ENCODE peak calls at places on chromosomes 3 and 15, in five cellular contexts. O is GM13976, A is neural progenitor cell, B is AG09309, E is cardiac muscle cell. N is an unnamed sample.

GRCh38 chr3:191070762-191071365 is 128.2 kb upstream of the OSTN start:
- DNase-seq in B (no peak), O (no peak), E (peak; percentile 28), A (no peak), N (no peak)

GRCh38 chr15:44636976-44637375 is 26.5 kb downstream of the SPG11 start:
- DNase-seq in O (no peak), E (no peak), B (no peak), A (no peak), N (no peak)

GRCh38 chr3:138426211-138426610 is 8.2 kb upstream of the ESYT3 start:
- DNase-seq in O (no peak), A (peak; percentile 46), B (no peak), E (peak; percentile 58), N (no peak)

GRCh38 chr3:55965776-55966175 is 478.7 kb upstream of the WNT5A start:
- DNase-seq in A (no peak), B (no peak), E (no peak), O (no peak), N (no peak)

GRCh38 chr3:37054370-37054769 is 61.1 kb downstream of the MLH1 start:
- DNase-seq in B (peak; percentile 42), E (peak; percentile 13), O (peak; percentile 75), A (no peak), N (no peak)

GRCh38 chr3:39278616-39278935 is 1.3 kb downstream of the CX3CR1 start:
- DNase-seq in A (no peak), B (peak; percentile 31), O (no peak), E (no peak), N (no peak)

GRCh38 chr3:13063225-13063624 is 10.0 kb downstream of the IQSEC1 start:
- DNase-seq in O (no peak), A (no peak), B (no peak), E (no peak), N (no peak)

GRCh38 chr3:166456291-166456690 is 619.1 kb upstream of the BCHE start:
- DNase-seq in E (no peak), A (no peak), O (no peak), B (no peak), N (no peak)

GRCh38 chr3:190534986-190535385 is 21.1 kb downstream of the IL1RAP start:
- DNase-seq in O (no peak), A (no peak), B (no peak), E (no peak), N (no peak)

GRCh38 chr3:39267631-39268553 is 11.9 kb downstream of the CX3CR1 start:
- DNase-seq in A (no peak), O (peak; percentile 54), B (no peak), E (no peak), N (no peak)

GRCh38 chr3:101850327-101851048 is 1.2 kb downstream of the NFKBIZ start:
- DNase-seq in A (peak; percentile 6), O (peak; percentile 38), E (no peak), B (peak; percentile 52), N (no peak)

GRCh38 chr3:35120026-35120425 is 519.3 kb upstream of the ARPP21 start:
- DNase-seq in B (no peak), O (no peak), A (no peak), E (no peak), N (no peak)

GRCh38 chr15:71916834-71917233 is 106.5 kb downstream of the NR2E3 start:
- DNase-seq in O (no peak), B (no peak), E (no peak), A (no peak), N (no peak)

GRCh38 chr3:34582054-34582453 is 783.6 kb downstream of the PDCD6IP start:
- DNase-seq in B (no peak), O (no peak), E (no peak), A (no peak), N (no peak)

GRCh38 chr15:56797720-56798275 is 64.5 kb upstream of the ZNF280D start:
- DNase-seq in E (no peak), B (no peak), A (no peak), O (no peak), N (no peak)
- TF ChIP-seq CTCF in E (no peak), B (no peak), A (no peak), O (no peak), N (no peak)

GRCh38 chr15:47663106-47663505 is 54.2 kb upstream of the SEMA6D start:
- DNase-seq in A (no peak), E (no peak), O (no peak), B (no peak), N (no peak)
- TF ChIP-seq CTCF in A (no peak), E (no peak), O (no peak), B (no peak), N (no peak)

DNA sequence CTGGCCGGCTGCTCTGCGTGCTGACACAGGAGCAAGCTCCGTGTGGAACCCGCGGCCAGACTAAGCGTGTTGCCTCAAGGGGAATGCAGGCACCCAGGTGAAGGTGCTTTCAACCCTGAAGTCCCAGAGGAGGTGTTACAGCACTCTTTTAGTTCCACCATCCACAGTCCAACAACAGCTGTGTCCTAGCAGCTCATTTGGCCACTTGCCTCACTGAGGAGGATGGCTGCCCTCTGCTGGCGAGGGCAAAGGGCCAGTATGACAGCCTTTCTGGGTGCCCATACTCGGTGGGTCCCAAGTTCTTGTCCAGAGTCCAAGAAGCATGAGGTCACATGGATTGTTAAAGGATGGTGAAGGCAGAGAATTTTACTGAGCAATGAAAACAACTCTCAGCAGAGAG is 87.8 kb downstream of the C3orf85 start:
- DNase-seq in A (peak; percentile 4), E (no peak), O (no peak), B (no peak), N (no peak)
- TF ChIP-seq CTCF in A (peak; percentile 39), E (peak; percentile 24), O (peak; percentile 35), B (no peak), N (no peak)

GRCh38 chr3:172321035-172321434 is 127.2 kb downstream of the GHSR start:
- DNase-seq in B (no peak), O (peak; percentile 59), E (no peak), A (no peak), N (no peak)
- TF ChIP-seq CTCF in B (no peak), O (no peak), E (no peak), A (no peak), N (no peak)

GRCh38 chr15:77420610-77421369 is at the start of gene HMG20A:
- DNase-seq in E (peak; percentile 79), O (peak; percentile 75), B (peak; percentile 67), A (peak; percentile 83), N (peak; percentile 58)
- TF ChIP-seq CTCF in E (no peak), O (no peak), B (no peak), A (no peak), N (no peak)

GRCh38 chr3:148950806-148951205 is 40.5 kb upstream of the GYG1 start:
- DNase-seq in E (no peak), O (no peak), B (no peak), A (no peak), N (no peak)
- TF ChIP-seq CTCF in E (peak; percentile 23), O (no peak), B (peak; percentile 35), A (peak; percentile 40), N (peak; percentile 12)

DNA sequence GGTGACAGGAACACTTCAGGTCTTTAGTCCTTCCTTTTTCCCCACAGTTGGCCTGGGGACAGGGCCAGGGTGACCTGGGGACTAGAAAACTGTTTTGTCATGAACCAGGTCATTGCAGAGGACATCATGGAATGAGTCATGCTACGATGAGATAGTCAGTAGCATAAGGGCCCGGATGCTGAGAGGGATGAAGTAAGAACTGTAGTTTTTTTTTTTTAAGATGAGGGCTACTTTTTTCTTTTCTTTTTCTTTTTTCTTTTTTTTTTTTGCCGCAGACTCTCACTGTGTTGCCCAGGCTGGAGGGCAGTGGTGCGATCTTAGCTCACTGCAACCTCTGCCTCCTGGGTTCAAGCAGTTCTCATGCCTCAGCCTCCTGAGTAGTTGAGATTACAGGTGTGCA is 8.0 kb downstream of the MAP2K5 start:
- DNase-seq in O (no peak), B (no peak), A (no peak), E (no peak), N (no peak)
- TF ChIP-seq CTCF in O (no peak), B (no peak), A (no peak), E (no peak), N (no peak)

DNA sequence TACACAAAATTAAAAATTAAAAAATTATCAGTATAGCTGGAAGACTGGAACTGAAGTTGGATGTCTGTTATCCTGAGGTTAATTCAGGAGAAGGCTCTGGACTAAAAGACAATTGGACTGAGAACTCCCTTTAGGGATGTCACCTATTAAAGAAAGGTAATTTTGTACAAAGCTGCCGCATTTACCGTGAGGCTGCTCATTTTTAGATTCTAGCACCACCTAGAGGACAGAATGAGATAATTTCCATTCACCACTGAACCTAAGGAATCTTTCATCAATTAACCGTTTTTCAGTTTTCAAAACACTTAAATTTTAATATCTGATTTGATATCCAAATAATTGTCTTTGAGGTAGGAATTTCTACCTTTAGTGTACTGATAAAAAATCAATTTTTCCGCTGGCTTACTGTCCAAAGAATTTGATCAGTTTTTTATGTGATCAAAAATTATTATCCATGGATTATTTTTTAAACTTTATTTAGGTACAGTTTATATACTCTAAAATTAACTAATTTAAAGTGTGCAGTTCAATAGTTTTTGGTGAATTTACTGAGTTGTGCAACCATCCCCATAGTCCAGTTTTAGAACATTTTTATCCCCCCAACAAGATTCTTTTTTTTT is 106.7 kb upstream of the TNIK start:
- DNase-seq in E (peak; percentile 64), B (no peak), A (peak; percentile 69), O (peak; percentile 48), N (no peak)
- TF ChIP-seq CTCF in E (peak; percentile 60), B (peak; percentile 64), A (peak; percentile 89), O (peak; percentile 52), N (peak; percentile 91)